ENCODE peak calls at places on chromosomes 5 and 9, in seven cellular contexts. O, B, V, S, W, Z and Q are unnamed samples. For H3K4me1, the result is how much of the 10 kb centered on the place peaks cover.

GRCh38 chr5:125153231-125153630 is 406.8 kb upstream of the ZNF608 start:
- DNase-seq in O (no peak), B (no peak), V (no peak), S (no peak), W (no peak), Z (no peak), Q (no peak)

GRCh38 chr5:178730940-178731265 is 444 bp upstream of the ZNF354A start:
- DNase-seq in O (no peak), B (peak), V (no peak), S (no peak), W (no peak), Z (no peak), Q (no peak)

GRCh38 chr5:154899107-154899816 is 38.7 kb downstream of the GEMIN5 start:
- DNase-seq in O (no peak), B (no peak), V (no peak), S (no peak), W (no peak), Z (no peak), Q (no peak)

GRCh38 chr9:89089176-89089575 is 89.4 kb downstream of the SHC3 start:
- DNase-seq in O (no peak), B (no peak), V (no peak), S (no peak), W (no peak), Z (no peak), Q (no peak)

GRCh38 chr5:81825237-81825636 is 74.3 kb upstream of the SSBP2 start:
- DNase-seq in O (no peak), B (no peak), V (peak), S (peak), W (no peak), Z (peak), Q (peak)

GRCh38 chr5:126410623-126411022 is 12.6 kb upstream of the GRAMD2B start:
- DNase-seq in O (no peak), B (no peak), V (no peak), S (no peak), W (no peak), Z (no peak), Q (no peak)

GRCh38 chr9:15101046-15101445 is 190.8 kb upstream of the FREM1 start:
- DNase-seq in O (no peak), B (no peak), V (peak), S (no peak), W (no peak), Z (no peak), Q (no peak)

GRCh38 chr9:16575142-16575877 is 295.2 kb downstream of the BNC2 start:
- DNase-seq in O (peak), B (no peak), V (no peak), S (no peak), W (peak), Z (no peak), Q (peak)

GRCh38 chr9:106653111-106653697 is 209.8 kb upstream of the ZNF462 start:
- DNase-seq in O (no peak), B (no peak), V (no peak), S (no peak), W (no peak), Z (no peak), Q (no peak)

GRCh38 chr5:51272957-51273356 is 110.3 kb upstream of the ISL1 start:
- DNase-seq in O (no peak), B (no peak), V (no peak), S (no peak), W (peak), Z (no peak), Q (no peak)

GRCh38 chr9:2729003-2729402 is 11.7 kb downstream of the KCNV2 start:
- DNase-seq in O (no peak), B (no peak), V (no peak), S (no peak), W (no peak), Z (no peak), Q (no peak)

GRCh38 chr9:132008871-132009812 is 70.5 kb downstream of the MED27 start:
- DNase-seq in O (no peak), B (no peak), V (no peak), S (no peak), W (no peak), Z (no peak), Q (no peak)

GRCh38 chr5:6708814-6709213 is 4.4 kb upstream of the TENT4A start:
- DNase-seq in O (no peak), B (peak), V (no peak), S (no peak), W (no peak), Z (peak), Q (no peak)

GRCh38 chr9:120924698-120925534 is 1.7 kb downstream of the TRAF1 start:
- DNase-seq in O (peak), B (no peak), V (no peak), S (no peak), W (no peak), Z (no peak), Q (no peak)

GRCh38 chr9:18474778-18475177 is 825 bp downstream of the ADAMTSL1 start:
- DNase-seq in O (no peak), B (no peak), V (no peak), S (no peak), W (no peak), Z (no peak), Q (no peak)

GRCh38 chr5:135190345-135191083 is 156.5 kb upstream of the PITX1 start:
- DNase-seq in O (no peak), B (no peak), V (no peak), S (no peak), W (peak), Z (no peak), Q (no peak)

GRCh38 chr5:159052282-159053011 is 47.3 kb downstream of the EBF1 start:
- DNase-seq in O (peak), B (no peak), V (no peak), S (no peak), W (peak), Z (no peak), Q (no peak)

GRCh38 chr9:92725266-92725545 is 39.4 kb downstream of the BICD2 start:
- DNase-seq in O (no peak), B (no peak), V (no peak), S (no peak), W (no peak), Z (no peak), Q (no peak)

GRCh38 chr5:141518616-141519015 is 29.7 kb downstream of the PCDHGC5 start:
- DNase-seq in O (peak), B (no peak), V (no peak), S (no peak), W (no peak), Z (no peak), Q (no peak)

GRCh38 chr9:107935931-107936330 is 446.4 kb upstream of the KLF4 start:
- DNase-seq in O (no peak), B (no peak), V (peak), S (no peak), W (no peak), Z (no peak), Q (no peak)

GRCh38 chr5:147057051-147057450 is 177.8 kb upstream of the STK32A start:
- DNase-seq in O (no peak), B (no peak), V (no peak), S (no peak), W (no peak), Z (no peak), Q (no peak)

GRCh38 chr5:32217886-32218396 is 43.8 kb upstream of the GOLPH3 start:
- DNase-seq in O (no peak), B (peak), V (no peak), S (no peak), W (peak), Z (no peak), Q (no peak)

GRCh38 chr9:124260769-124261603 is 3.2 kb downstream of the NEK6 start:
- DNase-seq in O (peak), B (peak), V (peak), S (no peak), W (no peak), Z (no peak), Q (no peak)

DNA sequence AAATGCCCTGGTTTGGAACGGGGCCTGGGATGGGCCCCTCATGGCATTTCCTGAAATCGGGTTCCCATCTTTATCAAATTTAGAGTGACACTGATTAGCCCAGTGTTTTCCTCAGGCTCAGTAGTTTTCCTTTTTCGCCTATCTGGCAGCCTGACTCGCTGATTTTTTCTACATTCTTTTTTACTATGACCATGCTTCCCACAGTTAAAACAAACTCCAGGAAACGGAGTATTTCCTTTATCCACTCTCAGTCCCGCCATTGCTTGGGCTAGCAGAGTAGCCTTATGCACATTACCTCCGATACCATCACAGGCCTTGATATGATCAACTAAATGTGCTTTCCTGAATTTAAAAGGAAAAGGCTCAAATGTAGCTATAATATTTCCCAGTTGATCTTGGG is 5.5 kb downstream of the OR1Q1 start:
- DNase-seq in O (no peak), B (no peak), V (no peak), S (no peak), W (no peak), Z (no peak), Q (no peak)
- H3K4me1 ChIP-seq in O (under half), B (under half), V (under half), S (under half), W (under half), Z (under half), Q (under half)

GRCh38 chr5:2701592-2701991 is 49.9 kb downstream of the IRX2 start:
- DNase-seq in O (peak), B (no peak), V (no peak), S (no peak), W (no peak), Z (no peak), Q (no peak)
- TF ChIP-seq CTCF in O (peak), B (no peak), V (no peak), S (no peak), W (peak), Z (no peak), Q (no peak)

GRCh38 chr9:37956423-37956820 is 52.5 kb upstream of the SLC25A51 start:
- DNase-seq in O (no peak), B (no peak), V (no peak), S (no peak), W (no peak), Z (no peak), Q (no peak)

GRCh38 chr9:37953775-37954437 is 50.0 kb upstream of the SLC25A51 start:
- DNase-seq in O (no peak), B (no peak), V (no peak), S (peak), W (no peak), Z (no peak), Q (peak)

GRCh38 chr9:37953204-37953774 is 49.4 kb upstream of the SLC25A51 start:
- DNase-seq in O (no peak), B (no peak), V (no peak), S (no peak), W (no peak), Z (no peak), Q (no peak)

GRCh38 chr9:37955781-37956422 is 52.0 kb upstream of the SLC25A51 start:
- DNase-seq in O (no peak), B (no peak), V (no peak), S (no peak), W (no peak), Z (no peak), Q (no peak)

DNA sequence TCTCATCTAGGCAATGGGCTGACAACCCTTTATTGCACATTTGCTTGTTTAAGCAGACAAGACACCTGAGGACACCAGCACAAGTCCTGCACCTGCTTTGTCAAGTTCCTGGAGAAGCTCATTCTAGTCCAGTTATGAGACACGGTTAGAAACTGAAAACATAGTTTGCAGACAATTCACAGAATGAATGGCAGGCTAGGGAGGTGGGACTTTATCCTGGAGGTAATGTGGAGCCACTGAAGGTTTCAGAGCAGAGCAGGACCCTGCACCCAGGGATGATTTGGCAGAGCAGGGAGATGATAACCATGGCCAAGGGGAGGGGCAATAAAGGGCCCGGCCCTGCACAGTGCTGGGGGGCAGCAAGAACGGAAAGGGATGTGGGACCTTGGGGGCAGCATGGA is 50.7 kb upstream of the SLC25A51 start:
- DNase-seq in O (no peak), B (no peak), V (no peak), S (no peak), W (no peak), Z (no peak), Q (no peak)
- H3K4me1 ChIP-seq in O (under half), B (under half), V (half or more), S (under half), W (under half), Z (under half), Q (under half)

GRCh38 chr9:136947955-136948510 is 3.0 kb downstream of the C8G start:
- DNase-seq in O (peak), B (peak), V (peak), S (no peak), W (peak), Z (peak), Q (no peak)
- TF ChIP-seq CTCF in O (peak), B (peak), V (no peak), S (no peak), W (peak), Z (peak), Q (peak)

DNA sequence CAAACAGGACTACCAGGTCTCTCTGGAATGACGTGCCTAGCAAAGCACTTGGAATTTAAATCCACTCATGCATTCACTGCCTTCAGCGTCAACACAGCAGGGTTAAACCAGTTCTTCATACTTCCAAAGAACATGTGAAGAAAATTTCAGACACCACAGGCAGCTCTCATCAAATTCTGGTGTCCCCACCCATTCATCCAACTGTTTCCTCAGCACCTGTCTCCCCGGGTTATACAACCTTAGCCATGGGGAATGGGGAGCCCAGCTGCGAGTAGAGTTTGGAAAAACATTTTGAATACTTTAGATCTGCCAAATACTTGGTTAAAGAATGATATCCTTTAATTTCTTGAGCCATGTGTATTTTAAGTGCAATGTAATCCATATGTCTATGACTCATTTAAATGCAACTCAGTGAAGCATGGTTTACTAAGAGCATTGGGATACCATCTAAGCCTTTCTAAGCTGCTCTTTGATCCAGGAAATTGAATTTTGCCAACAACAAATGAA is 17.4 kb downstream of the ADAM19 start:
- DNase-seq in O (no peak), B (no peak), V (no peak), S (no peak), W (no peak), Z (no peak), Q (no peak)
- H3K4me1 ChIP-seq in O (under half), B (under half), V (under half), S (under half), W (under half), Z (half or more), Q (under half)

GRCh38 chr5:337565-338130 is 16.1 kb downstream of the AHRR start:
- DNase-seq in O (peak), B (no peak), V (no peak), S (no peak), W (peak), Z (no peak), Q (no peak)
- TF ChIP-seq CTCF in O (peak), B (no peak), V (no peak), S (no peak), W (peak), Z (peak), Q (no peak)

DNA sequence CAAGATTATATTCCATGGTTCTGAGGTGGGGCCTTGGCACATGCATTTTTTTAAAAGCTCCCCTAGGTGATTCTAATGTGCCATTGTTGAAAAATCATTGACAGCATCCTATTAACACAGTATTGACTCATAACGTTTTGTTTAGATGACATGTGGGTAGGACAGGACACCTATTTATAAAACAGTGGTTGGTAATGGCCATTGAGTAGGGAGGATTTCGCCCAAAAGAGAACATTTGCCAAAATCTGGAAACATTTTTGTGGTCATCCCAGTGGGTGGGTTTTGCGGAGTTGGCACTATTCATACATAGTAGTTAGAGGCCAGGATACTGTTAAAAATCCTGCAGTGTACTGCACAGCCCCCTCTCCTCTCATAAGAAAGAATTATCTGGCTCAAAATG is 6.4 kb upstream of the CHD1 start:
- DNase-seq in O (no peak), B (no peak), V (no peak), S (no peak), W (no peak), Z (no peak), Q (no peak)
- H3K4me1 ChIP-seq in O (under half), B (under half), V (under half), S (under half), W (under half), Z (half or more), Q (under half)